ENCODE peak calls at places on chromosomes 5 and 9, in five cellular contexts. One of them, this sample, is unnamed.

GRCh38 chr9:120934271-120934670 is 7.7 kb upstream of the TRAF1 start:
- DNase-seq in neural crest cell: no peak
- DNase-seq in activated CD4-positive, alpha-beta memory T cell treated with anti-CD3 and anti-CD28 coated beads, Interleukin-2, amount 10 ng/mL, durations not matched to agents 7 days and 5 days: no peak
- DNase-seq in GM20000: no peak
- DNase-seq in HT1080: no peak
- DNase-seq in this sample: peak

GRCh38 chr9:18017136-18017535 is 438.3 kb downstream of the SH3GL2 start:
- DNase-seq in neural crest cell: no peak
- DNase-seq in activated CD4-positive, alpha-beta memory T cell treated with anti-CD3 and anti-CD28 coated beads, Interleukin-2, amount 10 ng/mL, durations not matched to agents 7 days and 5 days: no peak
- DNase-seq in GM20000: no peak
- DNase-seq in HT1080: no peak
- DNase-seq in this sample: no peak

GRCh38 chr9:11319477-11320060 is 706.8 kb upstream of the PTPRD start:
- DNase-seq in neural crest cell: no peak
- DNase-seq in activated CD4-positive, alpha-beta memory T cell treated with anti-CD3 and anti-CD28 coated beads, Interleukin-2, amount 10 ng/mL, durations not matched to agents 7 days and 5 days: no peak
- DNase-seq in GM20000: no peak
- DNase-seq in HT1080: peak
- DNase-seq in this sample: peak

GRCh38 chr5:172443441-172444109 is 10.8 kb downstream of the SH3PXD2B start:
- DNase-seq in neural crest cell: no peak
- DNase-seq in activated CD4-positive, alpha-beta memory T cell treated with anti-CD3 and anti-CD28 coated beads, Interleukin-2, amount 10 ng/mL, durations not matched to agents 7 days and 5 days: peak
- DNase-seq in GM20000: no peak
- DNase-seq in HT1080: peak
- DNase-seq in this sample: peak

GRCh38 chr5:171513591-171513990 is 94.1 kb downstream of the FGF18 start:
- DNase-seq in neural crest cell: no peak
- DNase-seq in activated CD4-positive, alpha-beta memory T cell treated with anti-CD3 and anti-CD28 coated beads, Interleukin-2, amount 10 ng/mL, durations not matched to agents 7 days and 5 days: no peak
- DNase-seq in GM20000: no peak
- DNase-seq in HT1080: no peak
- DNase-seq in this sample: no peak

GRCh38 chr5:119353686-119354366 is 2.0 kb upstream of the TNFAIP8 start:
- DNase-seq in neural crest cell: no peak
- DNase-seq in activated CD4-positive, alpha-beta memory T cell treated with anti-CD3 and anti-CD28 coated beads, Interleukin-2, amount 10 ng/mL, durations not matched to agents 7 days and 5 days: peak
- DNase-seq in GM20000: peak
- DNase-seq in HT1080: no peak
- DNase-seq in this sample: peak

GRCh38 chr9:120904061-120904998 is 22.3 kb downstream of the TRAF1 start:
- DNase-seq in neural crest cell: no peak
- DNase-seq in activated CD4-positive, alpha-beta memory T cell treated with anti-CD3 and anti-CD28 coated beads, Interleukin-2, amount 10 ng/mL, durations not matched to agents 7 days and 5 days: peak
- DNase-seq in GM20000: no peak
- DNase-seq in HT1080: no peak
- DNase-seq in this sample: peak

GRCh38 chr9:24817756-24818155 is 272.1 kb upstream of the IZUMO3 start:
- DNase-seq in neural crest cell: no peak
- DNase-seq in activated CD4-positive, alpha-beta memory T cell treated with anti-CD3 and anti-CD28 coated beads, Interleukin-2, amount 10 ng/mL, durations not matched to agents 7 days and 5 days: no peak
- DNase-seq in GM20000: no peak
- DNase-seq in HT1080: no peak
- DNase-seq in this sample: no peak

GRCh38 chr5:130541617-130542221 is 623.3 kb downstream of the HINT1 start:
- DNase-seq in neural crest cell: no peak
- DNase-seq in activated CD4-positive, alpha-beta memory T cell treated with anti-CD3 and anti-CD28 coated beads, Interleukin-2, amount 10 ng/mL, durations not matched to agents 7 days and 5 days: no peak
- DNase-seq in GM20000: no peak
- DNase-seq in HT1080: peak
- DNase-seq in this sample: peak

GRCh38 chr9:34139477-34140146 is 13.1 kb upstream of the DCAF12 start:
- DNase-seq in neural crest cell: no peak
- DNase-seq in activated CD4-positive, alpha-beta memory T cell treated with anti-CD3 and anti-CD28 coated beads, Interleukin-2, amount 10 ng/mL, durations not matched to agents 7 days and 5 days: no peak
- DNase-seq in GM20000: peak
- DNase-seq in HT1080: peak
- DNase-seq in this sample: peak

GRCh38 chr5:89421035-89421434 is 538.1 kb upstream of the MEF2C start:
- DNase-seq in neural crest cell: no peak
- DNase-seq in activated CD4-positive, alpha-beta memory T cell treated with anti-CD3 and anti-CD28 coated beads, Interleukin-2, amount 10 ng/mL, durations not matched to agents 7 days and 5 days: no peak
- DNase-seq in GM20000: peak
- DNase-seq in HT1080: peak
- DNase-seq in this sample: no peak

GRCh38 chr5:13809921-13810320 is 134.6 kb downstream of the DNAH5 start:
- DNase-seq in neural crest cell: no peak
- DNase-seq in activated CD4-positive, alpha-beta memory T cell treated with anti-CD3 and anti-CD28 coated beads, Interleukin-2, amount 10 ng/mL, durations not matched to agents 7 days and 5 days: no peak
- DNase-seq in GM20000: no peak
- DNase-seq in HT1080: no peak
- DNase-seq in this sample: no peak

GRCh38 chr5:132229236-132229635 is 1.6 kb upstream of the P4HA2 start:
- DNase-seq in neural crest cell: no peak
- DNase-seq in activated CD4-positive, alpha-beta memory T cell treated with anti-CD3 and anti-CD28 coated beads, Interleukin-2, amount 10 ng/mL, durations not matched to agents 7 days and 5 days: no peak
- DNase-seq in GM20000: no peak
- DNase-seq in HT1080: no peak
- DNase-seq in this sample: no peak

GRCh38 chr5:27328480-27328879 is 290.1 kb upstream of the CDH9 start:
- DNase-seq in neural crest cell: no peak
- DNase-seq in activated CD4-positive, alpha-beta memory T cell treated with anti-CD3 and anti-CD28 coated beads, Interleukin-2, amount 10 ng/mL, durations not matched to agents 7 days and 5 days: no peak
- DNase-seq in GM20000: no peak
- DNase-seq in HT1080: peak
- DNase-seq in this sample: no peak

GRCh38 chr5:72991394-72991793 is 35.6 kb downstream of the FCHO2 start:
- DNase-seq in neural crest cell: no peak
- DNase-seq in activated CD4-positive, alpha-beta memory T cell treated with anti-CD3 and anti-CD28 coated beads, Interleukin-2, amount 10 ng/mL, durations not matched to agents 7 days and 5 days: no peak
- DNase-seq in GM20000: no peak
- DNase-seq in HT1080: no peak
- DNase-seq in this sample: peak

GRCh38 chr5:5675511-5675910 is 253.0 kb downstream of the ICE1 start:
- DNase-seq in neural crest cell: no peak
- DNase-seq in activated CD4-positive, alpha-beta memory T cell treated with anti-CD3 and anti-CD28 coated beads, Interleukin-2, amount 10 ng/mL, durations not matched to agents 7 days and 5 days: no peak
- DNase-seq in GM20000: no peak
- DNase-seq in HT1080: no peak
- DNase-seq in this sample: no peak

GRCh38 chr5:151040211-151040747 is 19.9 kb downstream of the GPX3 start:
- DNase-seq in neural crest cell: no peak
- DNase-seq in activated CD4-positive, alpha-beta memory T cell treated with anti-CD3 and anti-CD28 coated beads, Interleukin-2, amount 10 ng/mL, durations not matched to agents 7 days and 5 days: no peak
- DNase-seq in GM20000: no peak
- DNase-seq in HT1080: peak
- DNase-seq in this sample: no peak

GRCh38 chr9:114790521-114790920 is 15.3 kb downstream of the TNFSF15 start:
- DNase-seq in neural crest cell: no peak
- DNase-seq in activated CD4-positive, alpha-beta memory T cell treated with anti-CD3 and anti-CD28 coated beads, Interleukin-2, amount 10 ng/mL, durations not matched to agents 7 days and 5 days: no peak
- DNase-seq in GM20000: no peak
- DNase-seq in HT1080: no peak
- DNase-seq in this sample: no peak

GRCh38 chr9:89473762-89474469 is 24.0 kb downstream of the SEMA4D start:
- DNase-seq in neural crest cell: no peak
- DNase-seq in activated CD4-positive, alpha-beta memory T cell treated with anti-CD3 and anti-CD28 coated beads, Interleukin-2, amount 10 ng/mL, durations not matched to agents 7 days and 5 days: no peak
- DNase-seq in GM20000: no peak
- DNase-seq in HT1080: no peak
- DNase-seq in this sample: no peak

GRCh38 chr5:180080670-180081280 is 9.2 kb upstream of the RNF130 start:
- DNase-seq in neural crest cell: no peak
- DNase-seq in activated CD4-positive, alpha-beta memory T cell treated with anti-CD3 and anti-CD28 coated beads, Interleukin-2, amount 10 ng/mL, durations not matched to agents 7 days and 5 days: no peak
- DNase-seq in GM20000: no peak
- DNase-seq in HT1080: no peak
- DNase-seq in this sample: no peak

GRCh38 chr9:35267716-35268115 is 105.9 kb downstream of the UNC13B start:
- DNase-seq in neural crest cell: no peak
- DNase-seq in activated CD4-positive, alpha-beta memory T cell treated with anti-CD3 and anti-CD28 coated beads, Interleukin-2, amount 10 ng/mL, durations not matched to agents 7 days and 5 days: no peak
- DNase-seq in GM20000: no peak
- DNase-seq in HT1080: no peak
- DNase-seq in this sample: no peak

GRCh38 chr5:84524491-84524890 is 139.8 kb upstream of the EDIL3 start:
- DNase-seq in neural crest cell: no peak
- DNase-seq in activated CD4-positive, alpha-beta memory T cell treated with anti-CD3 and anti-CD28 coated beads, Interleukin-2, amount 10 ng/mL, durations not matched to agents 7 days and 5 days: no peak
- DNase-seq in GM20000: no peak
- DNase-seq in HT1080: peak
- DNase-seq in this sample: no peak

GRCh38 chr5:151144922-151145321 is 12.7 kb downstream of the ANXA6 start:
- DNase-seq in neural crest cell: no peak
- DNase-seq in activated CD4-positive, alpha-beta memory T cell treated with anti-CD3 and anti-CD28 coated beads, Interleukin-2, amount 10 ng/mL, durations not matched to agents 7 days and 5 days: no peak
- DNase-seq in GM20000: no peak
- DNase-seq in HT1080: no peak
- DNase-seq in this sample: no peak

GRCh38 chr9:123584202-123585176 is 228.5 kb downstream of the CRB2 start:
- DNase-seq in neural crest cell: no peak
- DNase-seq in activated CD4-positive, alpha-beta memory T cell treated with anti-CD3 and anti-CD28 coated beads, Interleukin-2, amount 10 ng/mL, durations not matched to agents 7 days and 5 days: no peak
- DNase-seq in GM20000: no peak
- DNase-seq in HT1080: peak
- DNase-seq in this sample: no peak

GRCh38 chr5:131528682-131529081 is 106.3 kb downstream of the RAPGEF6 start:
- DNase-seq in neural crest cell: no peak
- DNase-seq in activated CD4-positive, alpha-beta memory T cell treated with anti-CD3 and anti-CD28 coated beads, Interleukin-2, amount 10 ng/mL, durations not matched to agents 7 days and 5 days: no peak
- DNase-seq in GM20000: no peak
- DNase-seq in HT1080: no peak
- DNase-seq in this sample: no peak

GRCh38 chr5:131684051-131684450 is 49.0 kb upstream of the RAPGEF6 start:
- DNase-seq in neural crest cell: no peak
- DNase-seq in activated CD4-positive, alpha-beta memory T cell treated with anti-CD3 and anti-CD28 coated beads, Interleukin-2, amount 10 ng/mL, durations not matched to agents 7 days and 5 days: no peak
- DNase-seq in GM20000: no peak
- DNase-seq in HT1080: no peak
- DNase-seq in this sample: no peak

GRCh38 chr9:93254806-93255519 is 71.0 kb downstream of the WNK2 start:
- DNase-seq in neural crest cell: no peak
- DNase-seq in activated CD4-positive, alpha-beta memory T cell treated with anti-CD3 and anti-CD28 coated beads, Interleukin-2, amount 10 ng/mL, durations not matched to agents 7 days and 5 days: no peak
- DNase-seq in GM20000: no peak
- DNase-seq in HT1080: no peak
- DNase-seq in this sample: no peak

GRCh38 chr5:757931-758697 is 26.4 kb downstream of the ZDHHC11B start:
- DNase-seq in neural crest cell: peak
- DNase-seq in activated CD4-positive, alpha-beta memory T cell treated with anti-CD3 and anti-CD28 coated beads, Interleukin-2, amount 10 ng/mL, durations not matched to agents 7 days and 5 days: peak
- DNase-seq in GM20000: peak
- DNase-seq in HT1080: no peak
- DNase-seq in this sample: no peak

This sample was measured in RPMI8226.